ENCODE peak calls at places on chromosomes 5 and 9, in six cellular contexts. One of them, this sample, is unnamed.

GRCh38 chr5:166083183-166083959 is 2208.1 kb upstream of the WWC1 start:
- DNase-seq in GM23248: no peak
- DNase-seq in foreskin fibroblast: no peak
- DNase-seq in GOT3: no peak
- DNase-seq in AG09309: no peak
- DNase-seq in NCI-H2081: peak
- DNase-seq in this sample: no peak

GRCh38 chr9:128101690-128102089 is 25.8 kb downstream of the PTGES2 start:
- DNase-seq in GM23248: no peak
- DNase-seq in foreskin fibroblast: no peak
- DNase-seq in GOT3: no peak
- DNase-seq in AG09309: no peak
- DNase-seq in NCI-H2081: no peak
- DNase-seq in this sample: no peak

GRCh38 chr5:147691134-147691533 is 91.4 kb downstream of the JAKMIP2 start:
- DNase-seq in GM23248: no peak
- DNase-seq in foreskin fibroblast: no peak
- DNase-seq in GOT3: no peak
- DNase-seq in AG09309: no peak
- DNase-seq in NCI-H2081: no peak
- DNase-seq in this sample: no peak

GRCh38 chr9:37575511-37575914 is 667 bp downstream of the FBXO10 start:
- DNase-seq in GM23248: peak
- DNase-seq in foreskin fibroblast: no peak
- DNase-seq in GOT3: no peak
- DNase-seq in AG09309: no peak
- DNase-seq in NCI-H2081: no peak
- DNase-seq in this sample: no peak

GRCh38 chr9:134192311-134192950 is 28.1 kb upstream of the RNU6ATAC start:
- DNase-seq in GM23248: no peak
- DNase-seq in foreskin fibroblast: no peak
- DNase-seq in GOT3: no peak
- DNase-seq in AG09309: no peak
- DNase-seq in NCI-H2081: no peak
- DNase-seq in this sample: no peak

GRCh38 chr5:364497-364896 is 43.0 kb downstream of the AHRR start:
- DNase-seq in GM23248: no peak
- DNase-seq in foreskin fibroblast: no peak
- DNase-seq in GOT3: no peak
- DNase-seq in AG09309: no peak
- DNase-seq in NCI-H2081: no peak
- DNase-seq in this sample: no peak

GRCh38 chr9:103533318-103533717 is 538.2 kb downstream of the CYLC2 start:
- DNase-seq in GM23248: no peak
- DNase-seq in foreskin fibroblast: no peak
- DNase-seq in GOT3: no peak
- DNase-seq in AG09309: no peak
- DNase-seq in NCI-H2081: no peak
- DNase-seq in this sample: no peak

GRCh38 chr5:151678146-151678545 is 8.6 kb downstream of the SPARC start:
- DNase-seq in GM23248: peak
- DNase-seq in foreskin fibroblast: peak
- DNase-seq in GOT3: no peak
- DNase-seq in AG09309: no peak
- DNase-seq in NCI-H2081: no peak
- DNase-seq in this sample: peak

GRCh38 chr9:81588148-81588874 is 101.0 kb downstream of the TLE1 start:
- DNase-seq in GM23248: peak
- DNase-seq in foreskin fibroblast: peak
- DNase-seq in GOT3: no peak
- DNase-seq in AG09309: no peak
- DNase-seq in NCI-H2081: peak
- DNase-seq in this sample: peak

GRCh38 chr9:136311433-136312375 is 7.8 kb upstream of the CCDC187 start:
- DNase-seq in GM23248: no peak
- DNase-seq in foreskin fibroblast: no peak
- DNase-seq in GOT3: no peak
- DNase-seq in AG09309: no peak
- DNase-seq in NCI-H2081: peak
- DNase-seq in this sample: no peak

GRCh38 chr5:78540335-78541057 is 108.1 kb downstream of the LHFPL2 start:
- DNase-seq in GM23248: no peak
- DNase-seq in foreskin fibroblast: no peak
- DNase-seq in GOT3: no peak
- DNase-seq in AG09309: no peak
- DNase-seq in NCI-H2081: no peak
- DNase-seq in this sample: no peak

GRCh38 chr5:176583076-176583475 is 26.9 kb downstream of the GPRIN1 start:
- DNase-seq in GM23248: no peak
- DNase-seq in foreskin fibroblast: no peak
- DNase-seq in GOT3: no peak
- DNase-seq in AG09309: no peak
- DNase-seq in NCI-H2081: no peak
- DNase-seq in this sample: no peak

GRCh38 chr5:172766287-172767104 is 4.5 kb downstream of the DUSP1 start:
- DNase-seq in GM23248: peak
- DNase-seq in foreskin fibroblast: peak
- DNase-seq in GOT3: peak
- DNase-seq in AG09309: peak
- DNase-seq in NCI-H2081: no peak
- DNase-seq in this sample: peak

GRCh38 chr5:88142801-88143692 is 125.6 kb downstream of the TMEM161B start:
- DNase-seq in GM23248: peak
- DNase-seq in foreskin fibroblast: no peak
- DNase-seq in GOT3: no peak
- DNase-seq in AG09309: no peak
- DNase-seq in NCI-H2081: no peak
- DNase-seq in this sample: peak

GRCh38 chr5:134026521-134027202 is 21.9 kb upstream of the VDAC1 start:
- DNase-seq in GM23248: peak
- DNase-seq in foreskin fibroblast: peak
- DNase-seq in GOT3: no peak
- DNase-seq in AG09309: no peak
- DNase-seq in NCI-H2081: peak
- DNase-seq in this sample: peak

GRCh38 chr5:141330299-141331080 is at the start of gene PCDHGA1:
- DNase-seq in GM23248: peak
- DNase-seq in foreskin fibroblast: peak
- DNase-seq in GOT3: no peak
- DNase-seq in AG09309: peak
- DNase-seq in NCI-H2081: no peak
- DNase-seq in this sample: no peak

GRCh38 chr9:132877818-132878694 is at the start of gene AK8:
- DNase-seq in GM23248: peak
- DNase-seq in foreskin fibroblast: peak
- DNase-seq in GOT3: peak
- DNase-seq in AG09309: no peak
- DNase-seq in NCI-H2081: peak
- DNase-seq in this sample: peak

GRCh38 chr9:109017493-109017892 is 4.2 kb upstream of the CTNNAL1 start:
- DNase-seq in GM23248: no peak
- DNase-seq in foreskin fibroblast: no peak
- DNase-seq in GOT3: no peak
- DNase-seq in AG09309: no peak
- DNase-seq in NCI-H2081: no peak
- DNase-seq in this sample: no peak

GRCh38 chr5:150671509-150672236 is 10.6 kb downstream of the MYOZ3 start:
- DNase-seq in GM23248: peak
- DNase-seq in foreskin fibroblast: no peak
- DNase-seq in GOT3: no peak
- DNase-seq in AG09309: no peak
- DNase-seq in NCI-H2081: no peak
- DNase-seq in this sample: no peak

GRCh38 chr5:139358064-139358463 is 16.4 kb downstream of the PAIP2 start:
- DNase-seq in GM23248: no peak
- DNase-seq in foreskin fibroblast: no peak
- DNase-seq in GOT3: no peak
- DNase-seq in AG09309: no peak
- DNase-seq in NCI-H2081: no peak
- DNase-seq in this sample: no peak

GRCh38 chr5:116444373-116445058 is 130.1 kb downstream of the SEMA6A start:
- DNase-seq in GM23248: no peak
- DNase-seq in foreskin fibroblast: no peak
- DNase-seq in GOT3: no peak
- DNase-seq in AG09309: no peak
- DNase-seq in NCI-H2081: peak
- DNase-seq in this sample: no peak

GRCh38 chr9:96169901-96170300 is 132.1 kb downstream of the HSD17B3 start:
- DNase-seq in GM23248: no peak
- DNase-seq in foreskin fibroblast: no peak
- DNase-seq in GOT3: no peak
- DNase-seq in AG09309: no peak
- DNase-seq in NCI-H2081: no peak
- DNase-seq in this sample: no peak

GRCh38 chr9:12717907-12718306 is 24.7 kb downstream of the TYRP1 start:
- DNase-seq in GM23248: no peak
- DNase-seq in foreskin fibroblast: no peak
- DNase-seq in GOT3: no peak
- DNase-seq in AG09309: no peak
- DNase-seq in NCI-H2081: no peak
- DNase-seq in this sample: no peak

GRCh38 chr5:56475689-56476486 is 242.8 kb upstream of the ANKRD55 start:
- DNase-seq in GM23248: no peak
- DNase-seq in foreskin fibroblast: no peak
- DNase-seq in GOT3: no peak
- DNase-seq in AG09309: no peak
- DNase-seq in NCI-H2081: no peak
- DNase-seq in this sample: no peak

GRCh38 chr5:88736494-88736893 is 146.5 kb downstream of the MEF2C start:
- DNase-seq in GM23248: no peak
- DNase-seq in foreskin fibroblast: no peak
- DNase-seq in GOT3: no peak
- DNase-seq in AG09309: no peak
- DNase-seq in NCI-H2081: no peak
- DNase-seq in this sample: no peak

GRCh38 chr5:94375801-94376200 is 242.6 kb downstream of the KIAA0825 start:
- DNase-seq in GM23248: peak
- DNase-seq in foreskin fibroblast: peak
- DNase-seq in GOT3: no peak
- DNase-seq in AG09309: no peak
- DNase-seq in NCI-H2081: no peak
- DNase-seq in this sample: peak

GRCh38 chr5:107269256-107269655 is 401.5 kb downstream of the EFNA5 start:
- DNase-seq in GM23248: no peak
- DNase-seq in foreskin fibroblast: no peak
- DNase-seq in GOT3: no peak
- DNase-seq in AG09309: no peak
- DNase-seq in NCI-H2081: no peak
- DNase-seq in this sample: no peak

GRCh38 chr5:1641041-1641440 is 117.3 kb upstream of the LPCAT1 start:
- DNase-seq in GM23248: no peak
- DNase-seq in foreskin fibroblast: no peak
- DNase-seq in GOT3: no peak
- DNase-seq in AG09309: no peak
- DNase-seq in NCI-H2081: no peak
- DNase-seq in this sample: no peak

GRCh38 chr9:5493597-5494511 is 16.5 kb upstream of the PDCD1LG2 start:
- DNase-seq in GM23248: peak
- DNase-seq in foreskin fibroblast: peak
- DNase-seq in GOT3: no peak
- DNase-seq in AG09309: peak
- DNase-seq in NCI-H2081: no peak
- DNase-seq in this sample: peak

GRCh38 chr5:5313081-5313736 is 109.3 kb upstream of the ICE1 start:
- DNase-seq in GM23248: peak
- DNase-seq in foreskin fibroblast: no peak
- DNase-seq in GOT3: no peak
- DNase-seq in AG09309: peak
- DNase-seq in NCI-H2081: no peak
- DNase-seq in this sample: peak

GRCh38 chr5:129122560-129122959 is 28.0 kb downstream of the ISOC1 start:
- DNase-seq in GM23248: no peak
- DNase-seq in foreskin fibroblast: no peak
- DNase-seq in GOT3: no peak
- DNase-seq in AG09309: no peak
- DNase-seq in NCI-H2081: no peak
- DNase-seq in this sample: no peak

GRCh38 chr9:111438576-111439235 is 45.5 kb downstream of the ECPAS start:
- DNase-seq in GM23248: no peak
- DNase-seq in foreskin fibroblast: no peak
- DNase-seq in GOT3: no peak
- DNase-seq in AG09309: no peak
- DNase-seq in NCI-H2081: no peak
- DNase-seq in this sample: peak

GRCh38 chr9:134136117-134136996 is 475 bp downstream of the WDR5 start:
- DNase-seq in GM23248: peak
- DNase-seq in foreskin fibroblast: no peak
- DNase-seq in GOT3: no peak
- DNase-seq in AG09309: no peak
- DNase-seq in NCI-H2081: no peak
- DNase-seq in this sample: no peak

GRCh38 chr5:123949807-123950206 is 437.8 kb downstream of the CSNK1G3 start:
- DNase-seq in GM23248: no peak
- DNase-seq in foreskin fibroblast: no peak
- DNase-seq in GOT3: no peak
- DNase-seq in AG09309: no peak
- DNase-seq in NCI-H2081: no peak
- DNase-seq in this sample: no peak

GRCh38 chr9:127664678-127665507 is 41.9 kb upstream of the CFAP157 start:
- DNase-seq in GM23248: peak
- DNase-seq in foreskin fibroblast: peak
- DNase-seq in GOT3: no peak
- DNase-seq in AG09309: peak
- DNase-seq in NCI-H2081: no peak
- DNase-seq in this sample: no peak

GRCh38 chr5:116442095-116442534 is 132.5 kb downstream of the SEMA6A start:
- DNase-seq in GM23248: peak
- DNase-seq in foreskin fibroblast: peak
- DNase-seq in GOT3: peak
- DNase-seq in AG09309: no peak
- DNase-seq in NCI-H2081: peak
- DNase-seq in this sample: peak

GRCh38 chr5:67246108-67246507 is 49.5 kb upstream of the CD180 start:
- DNase-seq in GM23248: peak
- DNase-seq in foreskin fibroblast: peak
- DNase-seq in GOT3: no peak
- DNase-seq in AG09309: no peak
- DNase-seq in NCI-H2081: peak
- DNase-seq in this sample: peak

GRCh38 chr9:103707181-103707580 is 386.9 kb upstream of the SMC2 start:
- DNase-seq in GM23248: no peak
- DNase-seq in foreskin fibroblast: no peak
- DNase-seq in GOT3: no peak
- DNase-seq in AG09309: no peak
- DNase-seq in NCI-H2081: no peak
- DNase-seq in this sample: no peak

GRCh38 chr9:114616684-114617520 is 5.8 kb downstream of the TMEM268 start:
- DNase-seq in GM23248: no peak
- DNase-seq in foreskin fibroblast: no peak
- DNase-seq in GOT3: no peak
- DNase-seq in AG09309: no peak
- DNase-seq in NCI-H2081: peak
- DNase-seq in this sample: no peak

This sample was measured in astrocyte.